ENCODE peak calls at places on chromosomes 5 and 9, in five cellular contexts. One of them, this sample, is unnamed.

GRCh38 chr5:136646915-136647314 is 281.6 kb upstream of the TRPC7 start:
- DNase-seq in H9: no peak
- DNase-seq in AG08395: no peak
- DNase-seq in activated T-helper 1 cell treated with anti-CD3 and anti-CD28 coated beads, Interleukin-2, amount 50 U/mL, for 16 hours: no peak
- DNase-seq in mucosa of descending colon: no peak
- DNase-seq in this sample: no peak

GRCh38 chr9:89178162-89179120 is at the start of gene SHC3:
- DNase-seq in activated T-helper 1 cell treated with anti-CD3 and anti-CD28 coated beads, Interleukin-2, amount 50 U/mL, for 16 hours: no peak
- DNase-seq in H9: peak
- DNase-seq in mucosa of descending colon: no peak
- DNase-seq in AG08395: no peak
- DNase-seq in this sample: peak

GRCh38 chr5:111439473-111440075 is 72.8 kb downstream of the STARD4 start:
- DNase-seq in H9: no peak
- DNase-seq in mucosa of descending colon: no peak
- DNase-seq in activated T-helper 1 cell treated with anti-CD3 and anti-CD28 coated beads, Interleukin-2, amount 50 U/mL, for 16 hours: no peak
- DNase-seq in AG08395: peak
- DNase-seq in this sample: no peak

GRCh38 chr5:160548949-160549665 is 127.5 kb downstream of the PTTG1 start:
- DNase-seq in H9: no peak
- DNase-seq in mucosa of descending colon: no peak
- DNase-seq in activated T-helper 1 cell treated with anti-CD3 and anti-CD28 coated beads, Interleukin-2, amount 50 U/mL, for 16 hours: no peak
- DNase-seq in AG08395: peak
- DNase-seq in this sample: no peak

GRCh38 chr9:36728651-36729520 is 156.2 kb downstream of the MELK start:
- DNase-seq in activated T-helper 1 cell treated with anti-CD3 and anti-CD28 coated beads, Interleukin-2, amount 50 U/mL, for 16 hours: peak
- DNase-seq in AG08395: peak
- DNase-seq in H9: peak
- DNase-seq in mucosa of descending colon: peak
- DNase-seq in this sample: peak

GRCh38 chr5:127549551-127549950 is 32.1 kb downstream of the PRRC1 start:
- DNase-seq in activated T-helper 1 cell treated with anti-CD3 and anti-CD28 coated beads, Interleukin-2, amount 50 U/mL, for 16 hours: no peak
- DNase-seq in mucosa of descending colon: peak
- DNase-seq in AG08395: no peak
- DNase-seq in H9: no peak
- DNase-seq in this sample: no peak

GRCh38 chr5:104363567-104363966 is 801.0 kb upstream of the NUDT12 start:
- DNase-seq in activated T-helper 1 cell treated with anti-CD3 and anti-CD28 coated beads, Interleukin-2, amount 50 U/mL, for 16 hours: no peak
- DNase-seq in H9: no peak
- DNase-seq in mucosa of descending colon: no peak
- DNase-seq in AG08395: no peak
- DNase-seq in this sample: no peak

GRCh38 chr9:27053369-27054057 is 48.0 kb upstream of the LRRC19 start:
- DNase-seq in AG08395: no peak
- DNase-seq in mucosa of descending colon: peak
- DNase-seq in H9: no peak
- DNase-seq in activated T-helper 1 cell treated with anti-CD3 and anti-CD28 coated beads, Interleukin-2, amount 50 U/mL, for 16 hours: no peak
- DNase-seq in this sample: no peak

GRCh38 chr9:78234810-78235209 is 1.1 kb upstream of the CEP78 start:
- DNase-seq in activated T-helper 1 cell treated with anti-CD3 and anti-CD28 coated beads, Interleukin-2, amount 50 U/mL, for 16 hours: no peak
- DNase-seq in mucosa of descending colon: no peak
- DNase-seq in AG08395: peak
- DNase-seq in H9: no peak
- DNase-seq in this sample: no peak

GRCh38 chr9:122904466-122904822 is 715 bp downstream of the RC3H2 start:
- DNase-seq in mucosa of descending colon: peak
- DNase-seq in AG08395: peak
- DNase-seq in activated T-helper 1 cell treated with anti-CD3 and anti-CD28 coated beads, Interleukin-2, amount 50 U/mL, for 16 hours: no peak
- DNase-seq in H9: peak
- DNase-seq in this sample: peak

GRCh38 chr9:108331596-108331995 is 524.2 kb downstream of the ACTL7B start:
- DNase-seq in mucosa of descending colon: no peak
- DNase-seq in H9: no peak
- DNase-seq in activated T-helper 1 cell treated with anti-CD3 and anti-CD28 coated beads, Interleukin-2, amount 50 U/mL, for 16 hours: no peak
- DNase-seq in AG08395: no peak
- DNase-seq in this sample: no peak

GRCh38 chr5:62457071-62457470 is 44.5 kb downstream of the IPO11 start:
- DNase-seq in H9: no peak
- DNase-seq in activated T-helper 1 cell treated with anti-CD3 and anti-CD28 coated beads, Interleukin-2, amount 50 U/mL, for 16 hours: no peak
- DNase-seq in mucosa of descending colon: no peak
- DNase-seq in AG08395: peak
- DNase-seq in this sample: no peak

GRCh38 chr5:121870489-121870888 is 18.8 kb downstream of the FTMT start:
- DNase-seq in AG08395: no peak
- DNase-seq in mucosa of descending colon: no peak
- DNase-seq in activated T-helper 1 cell treated with anti-CD3 and anti-CD28 coated beads, Interleukin-2, amount 50 U/mL, for 16 hours: no peak
- DNase-seq in H9: no peak
- DNase-seq in this sample: no peak

GRCh38 chr5:135821802-135822201 is 12.7 kb upstream of the SLC25A48 start:
- DNase-seq in AG08395: no peak
- DNase-seq in mucosa of descending colon: no peak
- DNase-seq in activated T-helper 1 cell treated with anti-CD3 and anti-CD28 coated beads, Interleukin-2, amount 50 U/mL, for 16 hours: no peak
- DNase-seq in H9: no peak
- DNase-seq in this sample: no peak

GRCh38 chr5:138948391-138949222 is 73.5 kb upstream of the LRRTM2 start:
- DNase-seq in activated T-helper 1 cell treated with anti-CD3 and anti-CD28 coated beads, Interleukin-2, amount 50 U/mL, for 16 hours: no peak
- DNase-seq in mucosa of descending colon: no peak
- DNase-seq in H9: no peak
- DNase-seq in AG08395: no peak
- DNase-seq in this sample: no peak

GRCh38 chr5:159313197-159313596 is 17.1 kb downstream of the IL12B start:
- DNase-seq in H9: no peak
- DNase-seq in activated T-helper 1 cell treated with anti-CD3 and anti-CD28 coated beads, Interleukin-2, amount 50 U/mL, for 16 hours: no peak
- DNase-seq in mucosa of descending colon: no peak
- DNase-seq in AG08395: no peak
- DNase-seq in this sample: no peak

GRCh38 chr5:32126691-32127090 is 47.4 kb downstream of the GOLPH3 start:
- DNase-seq in activated T-helper 1 cell treated with anti-CD3 and anti-CD28 coated beads, Interleukin-2, amount 50 U/mL, for 16 hours: no peak
- DNase-seq in AG08395: no peak
- DNase-seq in H9: no peak
- DNase-seq in mucosa of descending colon: no peak
- DNase-seq in this sample: no peak

GRCh38 chr5:124402144-124402581 is 344.3 kb downstream of the ZNF608 start:
- DNase-seq in AG08395: peak
- DNase-seq in H9: no peak
- DNase-seq in mucosa of descending colon: no peak
- DNase-seq in activated T-helper 1 cell treated with anti-CD3 and anti-CD28 coated beads, Interleukin-2, amount 50 U/mL, for 16 hours: no peak
- DNase-seq in this sample: no peak

GRCh38 chr9:79695531-79696218 is 123.9 kb downstream of the TLE4 start:
- DNase-seq in AG08395: no peak
- DNase-seq in activated T-helper 1 cell treated with anti-CD3 and anti-CD28 coated beads, Interleukin-2, amount 50 U/mL, for 16 hours: no peak
- DNase-seq in H9: no peak
- DNase-seq in mucosa of descending colon: no peak
- DNase-seq in this sample: no peak

GRCh38 chr5:134539732-134540131 is 14.3 kb downstream of the JADE2 start:
- DNase-seq in mucosa of descending colon: no peak
- DNase-seq in H9: peak
- DNase-seq in AG08395: no peak
- DNase-seq in activated T-helper 1 cell treated with anti-CD3 and anti-CD28 coated beads, Interleukin-2, amount 50 U/mL, for 16 hours: no peak
- DNase-seq in this sample: no peak

GRCh38 chr9:88742483-88742882 is 207.5 kb downstream of the NXNL2 start:
- DNase-seq in AG08395: peak
- DNase-seq in activated T-helper 1 cell treated with anti-CD3 and anti-CD28 coated beads, Interleukin-2, amount 50 U/mL, for 16 hours: no peak
- DNase-seq in mucosa of descending colon: no peak
- DNase-seq in H9: no peak
- DNase-seq in this sample: no peak

GRCh38 chr9:20284601-20285289 is 337.6 kb downstream of the MLLT3 start:
- DNase-seq in H9: no peak
- DNase-seq in mucosa of descending colon: no peak
- DNase-seq in AG08395: no peak
- DNase-seq in activated T-helper 1 cell treated with anti-CD3 and anti-CD28 coated beads, Interleukin-2, amount 50 U/mL, for 16 hours: no peak
- DNase-seq in this sample: no peak

GRCh38 chr9:98831636-98832035 is 24.2 kb downstream of the GALNT12 start:
- DNase-seq in H9: no peak
- DNase-seq in activated T-helper 1 cell treated with anti-CD3 and anti-CD28 coated beads, Interleukin-2, amount 50 U/mL, for 16 hours: no peak
- DNase-seq in AG08395: no peak
- DNase-seq in mucosa of descending colon: no peak
- DNase-seq in this sample: no peak

GRCh38 chr9:13587581-13587980 is 308.1 kb upstream of the MPDZ start:
- DNase-seq in H9: peak
- DNase-seq in activated T-helper 1 cell treated with anti-CD3 and anti-CD28 coated beads, Interleukin-2, amount 50 U/mL, for 16 hours: no peak
- DNase-seq in AG08395: no peak
- DNase-seq in mucosa of descending colon: no peak
- DNase-seq in this sample: peak

GRCh38 chr9:26983340-26983739 is 22.1 kb downstream of the LRRC19 start:
- DNase-seq in mucosa of descending colon: no peak
- DNase-seq in H9: no peak
- DNase-seq in activated T-helper 1 cell treated with anti-CD3 and anti-CD28 coated beads, Interleukin-2, amount 50 U/mL, for 16 hours: no peak
- DNase-seq in AG08395: no peak
- DNase-seq in this sample: no peak

GRCh38 chr5:124252751-124253146 is 493.7 kb downstream of the ZNF608 start:
- DNase-seq in AG08395: no peak
- DNase-seq in activated T-helper 1 cell treated with anti-CD3 and anti-CD28 coated beads, Interleukin-2, amount 50 U/mL, for 16 hours: no peak
- DNase-seq in mucosa of descending colon: no peak
- DNase-seq in H9: no peak
- DNase-seq in this sample: no peak

GRCh38 chr9:89954229-89954628 is 349.4 kb downstream of the GADD45G start:
- DNase-seq in H9: no peak
- DNase-seq in mucosa of descending colon: no peak
- DNase-seq in AG08395: no peak
- DNase-seq in activated T-helper 1 cell treated with anti-CD3 and anti-CD28 coated beads, Interleukin-2, amount 50 U/mL, for 16 hours: no peak
- DNase-seq in this sample: no peak

This sample was measured in neural crest cell.